ENCODE peak calls at places on chromosomes 4 and X, in six cellular contexts. C is adrenal gland, F is SJSA1, O is breast epithelium, G is neural progenitor cell, Q is foreskin fibroblast. E is an unnamed sample.

GRCh38 chr4:55993994-55994657 is 45.4 kb downstream of the CEP135 start:
- DNase-seq in C (no peak), O (no peak), F (no peak), Q (no peak), G (no peak), E (no peak)

GRCh38 chr4:172521680-172522079 is 646.9 kb upstream of the GALNT7 start:
- DNase-seq in F (no peak), G (no peak), Q (no peak), O (no peak), C (no peak), E (no peak)

GRCh38 chrX:130083656-130084382 is 26.5 kb downstream of the ELF4 start:
- DNase-seq in Q (no peak), F (no peak), G (no peak), C (no peak), O (no peak), E (no peak)

GRCh38 chr4:78032446-78032845 is 24.7 kb upstream of the FRAS1 start:
- DNase-seq in C (no peak), G (no peak), Q (peak), O (no peak), F (no peak), E (peak)

GRCh38 chr4:85725727-85726170 is 250.8 kb downstream of the ARHGAP24 start:
- DNase-seq in Q (peak), G (no peak), F (no peak), C (peak), O (no peak), E (no peak)

GRCh38 chrX:151225843-151226242 is 49.5 kb downstream of the GPR50 start:
- DNase-seq in F (no peak), Q (no peak), G (no peak), C (no peak), O (no peak), E (no peak)

GRCh38 chr4:171813195-171813955 is at the start of gene GALNTL6:
- DNase-seq in C (no peak), G (peak), F (peak), O (no peak), Q (peak), E (no peak)

GRCh38 chr4:138890921-138891570 is 124.5 kb upstream of the NOCT start:
- DNase-seq in G (no peak), Q (no peak), O (no peak), F (no peak), C (no peak), E (no peak)

GRCh38 chr4:60948008-60948407 is 252.1 kb upstream of the ADGRL3 start:
- DNase-seq in Q (peak), F (no peak), C (no peak), G (no peak), O (no peak), E (no peak)

GRCh38 chrX:113558576-113558975 is 717.9 kb upstream of the AMOT start:
- DNase-seq in F (no peak), C (no peak), O (no peak), G (no peak), Q (no peak), E (no peak)

GRCh38 chrX:141960573-141960972 is 56.9 kb downstream of the MAGEC1 start:
- DNase-seq in O (no peak), F (no peak), C (no peak), G (no peak), Q (no peak), E (no peak)

GRCh38 chrX:120672389-120672788 is 42.5 kb upstream of the C1GALT1C1 start:
- DNase-seq in F (peak), C (peak), G (no peak), O (no peak), Q (peak), E (no peak)

GRCh38 chrX:16484338-16484737 is 165.6 kb upstream of the S100G start:
- DNase-seq in O (no peak), C (peak), F (peak), Q (peak), G (no peak), E (peak)

GRCh38 chr4:85489273-85489672 is 14.3 kb downstream of the ARHGAP24 start:
- DNase-seq in O (no peak), C (no peak), Q (peak), F (peak), G (peak), E (no peak)

GRCh38 chrX:154490414-154491083 is at the start of gene SLC10A3:
- DNase-seq in Q (peak), G (peak), F (peak), C (peak), O (peak), E (peak)

GRCh38 chrX:154490021-154490413 is 412 bp downstream of the SLC10A3 start:
- DNase-seq in O (no peak), C (peak), Q (peak), G (no peak), F (peak), E (no peak)

GRCh38 chrX:154488336-154489075 is 1.9 kb downstream of the SLC10A3 start:
- DNase-seq in C (no peak), F (no peak), G (no peak), Q (no peak), O (no peak), E (no peak)

GRCh38 chrX:154487518-154488290 is 1.3 kb upstream of the UBL4A start:
- DNase-seq in O (no peak), C (no peak), F (no peak), G (no peak), Q (no peak), E (no peak)

DNA sequence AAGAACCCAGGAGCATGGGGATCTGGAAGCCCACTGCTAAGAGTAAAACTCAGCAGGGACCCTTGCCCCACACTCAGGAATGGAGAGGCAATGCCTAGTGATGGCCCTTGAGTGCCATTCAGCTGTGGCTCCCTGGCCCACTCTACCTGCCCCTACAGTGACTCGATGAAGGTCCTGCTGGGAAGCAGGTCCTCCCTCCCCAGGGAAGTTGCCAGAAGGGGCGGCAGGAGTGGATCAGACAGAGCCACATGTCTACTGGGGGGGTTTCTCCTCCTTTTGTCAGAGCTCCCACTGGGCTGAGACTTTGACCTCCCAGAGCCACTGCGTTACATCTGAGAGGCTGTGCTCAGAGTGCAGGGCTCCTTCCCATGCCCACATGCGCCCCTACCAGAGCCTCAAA is 1.2 kb downstream of the SLC10A3 start:
- DNase-seq in C (no peak), O (no peak), G (no peak), F (no peak), Q (no peak), E (no peak)
- H3K4me3 ChIP-seq in C (no peak), O (peak), G (no peak), F (no peak), Q (peak), E (peak)

DNA sequence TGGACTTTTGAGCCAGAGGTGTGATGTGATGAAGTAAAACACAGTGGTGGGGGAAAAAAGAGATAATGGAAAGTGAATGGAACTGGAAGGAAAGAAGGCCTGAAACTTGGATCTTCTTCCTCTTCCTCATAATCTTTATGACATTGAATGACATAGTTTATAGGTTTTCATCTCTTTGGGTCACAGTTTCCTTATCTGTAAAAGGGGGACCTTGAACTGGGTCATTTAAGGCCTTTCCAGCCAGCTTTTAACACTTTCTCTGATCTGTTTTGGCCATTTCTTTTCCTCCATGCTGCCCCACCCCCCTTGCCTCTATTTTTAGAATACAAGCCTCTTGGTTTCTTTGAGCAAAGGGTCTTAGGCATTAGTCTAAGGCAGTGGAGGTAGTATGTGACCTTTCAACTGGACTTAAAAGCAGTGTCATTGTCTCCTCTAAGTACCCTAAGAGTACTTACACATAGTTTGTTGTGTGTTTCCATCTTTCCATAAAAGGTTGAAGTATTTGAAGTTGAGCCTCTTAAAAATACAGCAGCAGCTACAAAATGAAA is 7.8 kb downstream of the CPEB2 start:
- DNase-seq in F (no peak), O (no peak), G (peak), Q (no peak), C (no peak), E (no peak)
- H3K4me3 ChIP-seq in F (no peak), O (no peak), G (no peak), Q (no peak), C (no peak), E (no peak)

GRCh38 chrX:108735680-108736508 is 469 bp downstream of the IRS4 start:
- DNase-seq in Q (peak), O (no peak), C (no peak), F (peak), G (peak), E (no peak)
- H3K4me3 ChIP-seq in Q (peak), O (peak), C (no peak), F (no peak), G (peak), E (peak)

GRCh38 chr4:164933244-164933643 is 44.2 kb downstream of the TRIM61 start:
- DNase-seq in C (no peak), Q (no peak), O (no peak), G (no peak), F (no peak), E (no peak)

GRCh38 chr4:164930647-164931046 is 46.8 kb downstream of the TRIM61 start:
- DNase-seq in G (no peak), Q (no peak), C (no peak), O (no peak), F (no peak), E (no peak)

GRCh38 chr4:164931551-164932324 is 45.7 kb downstream of the TRIM61 start:
- DNase-seq in G (no peak), C (no peak), Q (peak), F (peak), O (no peak), E (no peak)

GRCh38 chr4:164937576-164938270 is 39.7 kb downstream of the TRIM61 start:
- DNase-seq in F (peak), C (no peak), O (no peak), Q (peak), G (peak), E (no peak)

DNA sequence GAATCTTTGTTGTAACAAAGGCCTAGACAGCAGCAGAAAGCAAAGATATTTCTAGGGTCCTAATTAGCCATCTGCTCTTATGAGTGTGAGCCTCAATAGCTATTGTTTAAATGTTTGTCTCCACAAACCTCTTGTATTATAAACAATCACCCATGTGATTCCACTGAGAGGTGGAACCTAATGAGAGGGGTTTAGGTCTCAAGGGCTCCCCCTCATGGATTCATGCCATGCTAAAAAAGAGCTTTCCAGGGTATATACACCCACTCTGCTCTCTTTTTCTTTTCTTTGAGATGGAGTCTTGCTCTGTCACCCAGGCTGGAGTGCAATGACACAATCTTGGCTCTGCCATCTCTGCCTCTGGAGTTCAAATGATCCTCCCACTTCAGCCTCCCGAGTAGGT is 42.1 kb downstream of the TRIM61 start:
- DNase-seq in C (no peak), Q (no peak), F (peak), O (no peak), G (peak), E (no peak)
- H3K4me3 ChIP-seq in C (no peak), Q (no peak), F (no peak), O (no peak), G (no peak), E (no peak)

DNA sequence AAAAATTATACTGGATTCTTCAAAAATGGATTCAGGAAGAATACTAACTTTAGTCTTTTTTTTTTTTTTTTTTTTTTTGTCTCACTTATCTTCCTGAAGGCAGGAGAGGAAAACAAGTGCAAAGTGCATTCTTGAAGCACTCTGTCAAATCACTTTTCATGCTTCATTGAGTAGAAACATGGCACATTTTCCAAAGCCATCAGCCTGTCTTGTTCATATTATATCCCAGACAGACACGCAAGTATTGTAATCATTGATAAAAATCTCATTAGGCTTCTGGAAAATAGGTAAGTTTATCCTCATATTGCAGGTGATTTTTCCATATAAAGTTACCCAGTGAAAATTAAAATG is 1.3 kb downstream of the BBS12 start:
- DNase-seq in C (no peak), G (no peak), F (no peak), Q (no peak), O (no peak), E (no peak)
- H3K4me3 ChIP-seq in C (peak), G (peak), F (no peak), Q (peak), O (peak), E (peak)

GRCh38 chr4:120055795-120056194 is 10.9 kb downstream of the MAD2L1 start:
- DNase-seq in G (no peak), Q (no peak), C (no peak), O (no peak), F (no peak), E (no peak)
- H3K4me3 ChIP-seq in G (no peak), Q (no peak), C (no peak), O (no peak), F (no peak), E (no peak)

DNA sequence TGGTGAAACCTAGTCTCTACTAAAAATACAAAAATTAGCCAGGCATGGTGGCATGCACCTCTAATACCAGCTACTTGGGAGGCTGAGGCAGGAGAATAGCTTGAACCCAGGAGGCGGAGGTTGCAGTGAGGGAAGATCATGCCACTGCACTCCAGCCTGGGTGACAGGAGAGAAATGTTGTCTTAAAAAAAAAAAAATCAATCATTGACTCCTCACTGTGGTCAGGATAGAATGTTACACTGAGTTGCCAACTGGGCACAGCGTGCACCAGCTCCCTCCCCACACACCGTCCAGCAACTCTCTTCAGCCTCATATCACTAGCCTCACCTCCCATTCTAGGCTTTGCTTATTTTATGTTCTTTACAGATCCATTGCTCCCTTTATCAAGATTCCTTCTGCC is 79.5 kb downstream of the CHRNA9 start:
- DNase-seq in G (no peak), F (no peak), Q (no peak), O (no peak), C (no peak), E (no peak)
- H3K4me3 ChIP-seq in G (no peak), F (no peak), Q (no peak), O (no peak), C (no peak), E (no peak)

GRCh38 chr4:6788123-6788522 is 5.6 kb downstream of the KIAA0232 start:
- DNase-seq in G (no peak), O (no peak), Q (no peak), C (no peak), F (no peak), E (no peak)
- H3K4me3 ChIP-seq in G (no peak), O (no peak), Q (no peak), C (no peak), F (no peak), E (no peak)

GRCh38 chr4:153517159-153517558 is 51.0 kb downstream of the TMEM131L start:
- DNase-seq in G (no peak), C (no peak), Q (no peak), O (no peak), F (no peak), E (no peak)

GRCh38 chr4:153518001-153518400 is 51.8 kb downstream of the TMEM131L start:
- DNase-seq in G (no peak), Q (no peak), F (no peak), O (no peak), C (no peak), E (no peak)

GRCh38 chr4:153520227-153520626 is 54.1 kb downstream of the TMEM131L start:
- DNase-seq in G (no peak), C (no peak), F (no peak), O (no peak), Q (no peak), E (no peak)

GRCh38 chr4:153519677-153520076 is 53.5 kb downstream of the TMEM131L start:
- DNase-seq in C (no peak), F (no peak), G (no peak), O (no peak), Q (no peak), E (no peak)

DNA sequence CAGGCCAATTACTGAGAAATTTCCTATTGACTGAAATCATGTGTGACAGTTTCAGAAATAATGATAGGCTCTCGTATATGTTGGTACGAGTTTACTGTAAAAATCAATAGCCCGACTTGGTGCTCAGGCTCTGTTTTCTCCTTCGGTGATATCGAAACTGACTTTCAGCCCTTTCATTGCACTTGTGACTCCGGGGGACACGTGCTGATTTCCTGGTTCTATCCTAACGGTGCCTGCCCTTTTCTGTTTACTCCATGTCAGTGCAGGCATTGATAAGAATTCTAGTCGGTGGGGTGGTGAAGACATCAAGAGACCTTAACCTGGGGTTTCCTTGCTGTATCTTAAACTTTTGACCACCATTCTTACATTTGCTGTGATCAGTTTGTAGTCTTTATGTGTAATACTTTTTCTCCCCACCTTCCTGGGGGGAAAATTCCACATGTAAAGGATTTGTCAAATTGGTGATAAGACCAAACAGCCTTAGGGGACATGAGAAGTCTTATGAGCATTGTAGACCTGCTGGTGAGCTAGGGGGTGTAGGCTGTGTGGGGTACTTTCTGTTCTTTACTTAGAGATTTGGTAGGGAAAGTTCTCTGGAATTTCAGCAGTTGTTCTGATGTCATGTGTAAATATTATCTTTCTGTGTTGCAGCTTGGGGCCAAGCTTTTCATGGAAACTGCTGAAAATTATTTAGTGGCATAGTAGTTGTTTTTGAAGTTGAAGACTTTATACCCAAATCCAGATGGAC is 52.7 kb downstream of the TMEM131L start:
- DNase-seq in Q (no peak), G (no peak), O (no peak), C (no peak), F (peak), E (no peak)
- H3K4me3 ChIP-seq in Q (no peak), G (no peak), O (no peak), C (no peak), F (no peak), E (no peak)

GRCh38 chr4:185840201-185840600 is 28.2 kb upstream of the SORBS2 start:
- DNase-seq in Q (peak), G (no peak), O (no peak), C (no peak), F (peak), E (no peak)

GRCh38 chr4:185839204-185839712 is 27.3 kb upstream of the SORBS2 start:
- DNase-seq in Q (peak), G (peak), C (peak), O (no peak), F (peak), E (peak)

GRCh38 chr4:185839770-185840169 is 27.8 kb upstream of the SORBS2 start:
- DNase-seq in O (no peak), C (no peak), Q (peak), F (no peak), G (peak), E (no peak)

GRCh38 chr4:185841451-185841850 is 29.5 kb upstream of the SORBS2 start:
- DNase-seq in G (no peak), Q (no peak), F (no peak), C (no peak), O (no peak), E (no peak)

DNA sequence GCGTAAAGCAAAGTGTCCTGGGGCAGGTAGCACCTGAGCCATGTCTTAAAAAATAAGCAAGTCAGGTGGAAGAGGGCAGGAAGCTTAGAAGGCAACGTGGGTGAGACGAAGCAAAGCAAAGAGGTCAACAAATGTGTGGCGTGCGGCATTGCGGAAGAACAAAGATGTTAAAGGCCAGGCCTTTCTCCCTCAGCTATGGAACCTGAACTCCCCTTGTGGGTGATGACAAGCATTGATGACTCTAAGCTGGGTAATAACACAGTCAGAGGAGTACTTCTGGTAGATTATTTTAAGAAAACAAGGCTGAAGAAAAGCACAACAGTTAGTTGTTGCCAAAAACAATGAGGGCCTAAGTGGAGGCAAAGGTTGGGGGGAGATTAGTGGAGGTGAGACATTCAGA is 29.0 kb upstream of the SORBS2 start:
- DNase-seq in C (no peak), G (no peak), Q (no peak), O (no peak), F (no peak), E (no peak)
- H3K4me3 ChIP-seq in C (no peak), G (no peak), Q (no peak), O (no peak), F (no peak), E (no peak)